ENCODE peak calls at places on chromosomes 1 and 21, in nine cellular contexts. F is DND-41; U is A549; O is heart left ventricle; E is tibial nerve; K is cardiac muscle cell; W is CD8-positive, alpha-beta memory T cell; N is A673; V is CD4-positive, alpha-beta memory T cell. C is an unnamed sample.

GRCh38 chr1:158374864-158375263 is 21.2 kb downstream of the CD1E start:
- DNase-seq in V (no peak), K (no peak), N (no peak), W (no peak), U (no peak), E (no peak), O (no peak), F (no peak), C (no peak)

GRCh38 chr1:6918286-6918907 is 133.1 kb downstream of the CAMTA1 start:
- DNase-seq in E (no peak), F (no peak), U (no peak), K (no peak), O (no peak), V (no peak), N (no peak), W (no peak), C (no peak)

GRCh38 chr1:19374926-19375325 is 62.8 kb downstream of the SLC66A1 start:
- DNase-seq in W (no peak), U (no peak), V (no peak), K (no peak), F (no peak), N (no peak), E (no peak), O (no peak), C (no peak)

GRCh38 chr1:204959374-204959773 is 83.6 kb upstream of the CNTN2 start:
- DNase-seq in U (no peak), V (no peak), K (peak), W (no peak), O (peak), N (no peak), E (no peak), F (no peak), C (no peak)

GRCh38 chr21:19120591-19120990 is 717.0 kb upstream of the TMPRSS15 start:
- DNase-seq in U (no peak), W (no peak), E (no peak), O (no peak), F (no peak), K (no peak), V (no peak), N (no peak), C (no peak)

GRCh38 chr21:31760931-31761330 is 29.0 kb upstream of the SCAF4 start:
- DNase-seq in E (no peak), N (no peak), O (no peak), V (no peak), K (no peak), W (no peak), U (no peak), F (no peak), C (no peak)

GRCh38 chr1:93620169-93620840 is 61.3 kb downstream of the BCAR3 start:
- DNase-seq in E (no peak), F (no peak), N (no peak), W (no peak), K (no peak), O (no peak), V (no peak), U (no peak), C (no peak)

GRCh38 chr1:208036177-208036808 is 125.4 kb upstream of the CD34 start:
- DNase-seq in O (no peak), W (no peak), F (no peak), N (no peak), V (no peak), E (no peak), K (peak), U (peak), C (no peak)

GRCh38 chr21:42376338-42376982 is 10.1 kb upstream of the TFF1 start:
- DNase-seq in U (no peak), E (no peak), F (no peak), O (no peak), W (peak), K (no peak), N (no peak), V (no peak), C (no peak)

GRCh38 chr1:223429313-223429731 is 36.1 kb downstream of the CCDC185 start:
- DNase-seq in N (no peak), K (no peak), U (no peak), W (no peak), O (peak), V (no peak), E (no peak), F (no peak), C (peak)

GRCh38 chr1:53576381-53576801 is 117.2 kb downstream of the DMRTB1 start:
- DNase-seq in O (no peak), V (no peak), K (no peak), E (no peak), N (no peak), F (no peak), U (no peak), W (no peak), C (no peak)

GRCh38 chr21:44752701-44753235 is 41.4 kb upstream of the TSPEAR start:
- DNase-seq in N (peak), W (peak), F (no peak), V (no peak), O (no peak), U (no peak), K (no peak), E (no peak), C (no peak)

GRCh38 chr1:53294557-53294956 is 33.3 kb downstream of the LRP8 start:
- DNase-seq in N (no peak), O (no peak), K (no peak), V (peak), W (peak), E (no peak), F (no peak), U (no peak), C (no peak)

GRCh38 chr1:45619149-45619921 is 4.5 kb downstream of the CCDC17 start:
- DNase-seq in O (no peak), U (no peak), V (no peak), K (no peak), F (no peak), W (no peak), N (no peak), E (no peak), C (no peak)

GRCh38 chr1:23908453-23909341 is 4.5 kb downstream of the CNR2 start:
- DNase-seq in K (no peak), N (no peak), V (no peak), O (peak), U (no peak), W (peak), F (peak), E (no peak), C (no peak)

GRCh38 chr1:211621471-211622198 is 42.7 kb upstream of the SLC30A1 start:
- DNase-seq in E (no peak), N (no peak), F (no peak), U (no peak), O (peak), V (no peak), K (no peak), W (no peak), C (no peak)

GRCh38 chr1:53154859-53155438 is 12.5 kb upstream of the SLC1A7 start:
- DNase-seq in U (no peak), F (no peak), V (no peak), E (no peak), N (no peak), W (no peak), O (no peak), K (no peak), C (no peak)

GRCh38 chr1:213884942-213885341 is 102.8 kb upstream of the PROX1 start:
- DNase-seq in O (no peak), E (no peak), F (no peak), K (no peak), U (no peak), W (no peak), N (no peak), V (no peak), C (no peak)

GRCh38 chr21:23887709-23888303 is 1719.5 kb downstream of the MRPL39 start:
- DNase-seq in N (no peak), E (no peak), U (no peak), V (peak), F (peak), O (no peak), W (peak), K (no peak), C (no peak)

GRCh38 chr1:44359234-44359937 is 4.3 kb upstream of the ERI3 start:
- DNase-seq in O (no peak), E (no peak), F (no peak), U (no peak), V (no peak), W (no peak), N (no peak), K (no peak), C (no peak)

GRCh38 chr21:17045214-17045835 is 467.5 kb upstream of the CXADR start:
- DNase-seq in E (no peak), O (no peak), W (no peak), U (no peak), F (no peak), V (no peak), K (peak), N (peak), C (no peak)

GRCh38 chr1:92483442-92484170 is 3.1 kb downstream of the GFI1 start:
- DNase-seq in V (peak), N (peak), U (no peak), E (no peak), K (peak), F (peak), W (peak), O (peak), C (no peak)

GRCh38 chr1:23424171-23424959 is at the start of gene TCEA3:
- DNase-seq in F (no peak), E (no peak), K (peak), W (no peak), O (peak), V (peak), U (no peak), N (peak), C (no peak)

GRCh38 chr1:84377480-84378095 is 20.7 kb upstream of the DNASE2B start:
- DNase-seq in W (no peak), O (no peak), V (no peak), F (no peak), N (no peak), K (no peak), U (no peak), E (no peak), C (no peak)

GRCh38 chr1:52569333-52570265 is 16.7 kb upstream of the TUT4 start:
- DNase-seq in K (no peak), W (no peak), V (no peak), F (no peak), N (no peak), E (no peak), U (no peak), O (no peak), C (no peak)

DNA sequence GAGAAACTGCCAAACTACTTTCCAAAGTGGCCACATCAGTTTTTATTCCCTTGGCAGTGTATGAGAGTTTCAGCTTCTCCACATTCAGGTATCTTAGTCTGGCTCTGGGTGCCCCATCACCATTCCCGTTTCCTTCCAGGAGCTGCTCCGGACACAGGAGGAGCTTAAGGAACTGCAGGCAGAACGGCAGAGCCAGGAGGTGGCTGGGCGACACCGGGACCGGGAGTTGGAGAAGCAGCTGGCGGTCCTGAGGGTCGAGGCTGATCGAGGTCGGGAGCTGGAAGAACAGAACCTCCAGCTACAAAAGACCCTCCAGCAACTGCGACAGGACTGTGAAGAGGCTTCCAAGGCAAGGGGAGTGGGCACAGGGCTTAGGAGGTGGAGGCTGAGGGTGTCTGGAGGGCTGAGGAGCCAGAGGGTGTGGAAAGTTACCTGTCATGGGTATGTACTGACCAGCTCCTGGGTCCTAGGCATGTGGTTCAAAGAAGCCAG is 10.9 kb upstream of the TUFT1 start:
- DNase-seq in E (no peak), N (no peak), F (no peak), W (no peak), K (no peak), O (no peak), U (no peak), V (no peak), C (no peak)
- H3K27ac ChIP-seq in E (no peak), N (no peak), F (no peak), W (no peak), K (no peak), O (no peak), U (no peak), V (no peak), C (no peak)

DNA sequence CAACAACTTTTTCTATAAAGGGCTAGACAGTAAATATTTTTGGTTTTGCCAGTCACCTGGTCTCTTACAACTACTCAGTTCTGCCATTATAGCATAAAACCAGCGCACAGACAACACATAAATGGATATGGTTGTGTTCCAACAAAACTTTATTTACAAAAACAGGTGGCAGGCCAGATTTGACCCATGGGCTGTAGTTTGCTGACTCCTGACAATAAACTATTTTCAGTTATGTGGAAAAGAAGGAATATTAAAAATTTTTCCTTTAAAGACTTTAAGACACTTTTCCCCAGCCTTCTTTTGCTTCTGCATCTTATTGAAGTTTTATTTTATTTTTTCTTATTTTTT is 16.0 kb downstream of the EIF2D start:
- DNase-seq in N (no peak), F (no peak), K (no peak), E (no peak), V (no peak), W (no peak), O (no peak), U (no peak), C (no peak)
- H3K4me3 ChIP-seq in N (no peak), F (no peak), K (no peak), E (no peak), V (no peak), W (no peak), O (no peak), U (no peak), C (no peak)

GRCh38 chr1:153929433-153929825 is 6.7 kb upstream of the GATAD2B start:
- DNase-seq in K (no peak), F (no peak), O (no peak), N (no peak), V (no peak), E (no peak), W (no peak), U (no peak), C (no peak)
- H3K27ac ChIP-seq in K (no peak), F (no peak), O (no peak), N (peak), V (no peak), E (peak), W (no peak), U (no peak), C (no peak)

GRCh38 chr1:228500143-228500736 is 13.1 kb downstream of the RNF187 start:
- DNase-seq in E (no peak), O (no peak), W (no peak), K (no peak), N (no peak), U (no peak), F (no peak), V (no peak), C (no peak)

GRCh38 chr1:228497206-228497605 is 10.0 kb downstream of the RNF187 start:
- DNase-seq in N (no peak), W (no peak), F (no peak), V (no peak), O (no peak), U (no peak), K (no peak), E (no peak), C (no peak)

GRCh38 chr1:228502522-228502921 is 15.3 kb downstream of the RNF187 start:
- DNase-seq in O (no peak), E (no peak), N (no peak), F (no peak), U (no peak), W (no peak), V (no peak), K (no peak), C (no peak)

GRCh38 chr1:228497817-228498216 is 10.6 kb downstream of the RNF187 start:
- DNase-seq in U (no peak), W (no peak), O (no peak), V (no peak), K (no peak), F (no peak), E (no peak), N (no peak), C (no peak)

GRCh38 chr1:228500901-228501871 is 14.0 kb downstream of the RNF187 start:
- DNase-seq in V (peak), E (peak), K (peak), O (peak), W (peak), F (peak), U (peak), N (peak), C (peak)
- H3K4me3 ChIP-seq in V (peak), E (no peak), K (no peak), O (no peak), W (peak), F (no peak), U (peak), N (no peak), C (peak)

DNA sequence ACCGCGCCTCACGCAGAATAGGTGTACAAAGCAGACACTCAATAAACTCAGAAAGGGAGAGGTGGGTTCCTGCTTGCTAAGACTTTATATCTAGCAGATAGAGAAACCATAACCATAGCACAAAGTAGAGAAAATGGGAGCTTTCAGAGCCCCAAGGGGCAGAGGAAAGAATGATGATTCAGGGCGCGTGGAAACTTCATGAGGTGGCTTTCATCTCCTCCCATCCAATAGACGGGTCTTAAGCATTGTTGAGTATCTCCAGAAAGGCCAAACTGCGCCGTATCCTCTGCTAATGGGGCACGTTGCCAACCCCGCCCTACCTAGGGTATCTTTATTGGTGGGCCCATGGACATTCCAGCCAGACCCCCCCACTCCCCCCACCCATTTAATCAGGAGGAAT is 778 bp upstream of the MIXL1 start:
- DNase-seq in U (no peak), F (no peak), W (no peak), O (no peak), N (no peak), E (no peak), K (no peak), V (no peak), C (no peak)
- H3K27ac ChIP-seq in U (no peak), F (no peak), W (no peak), O (no peak), N (no peak), E (no peak), K (no peak), V (no peak), C (no peak)

DNA sequence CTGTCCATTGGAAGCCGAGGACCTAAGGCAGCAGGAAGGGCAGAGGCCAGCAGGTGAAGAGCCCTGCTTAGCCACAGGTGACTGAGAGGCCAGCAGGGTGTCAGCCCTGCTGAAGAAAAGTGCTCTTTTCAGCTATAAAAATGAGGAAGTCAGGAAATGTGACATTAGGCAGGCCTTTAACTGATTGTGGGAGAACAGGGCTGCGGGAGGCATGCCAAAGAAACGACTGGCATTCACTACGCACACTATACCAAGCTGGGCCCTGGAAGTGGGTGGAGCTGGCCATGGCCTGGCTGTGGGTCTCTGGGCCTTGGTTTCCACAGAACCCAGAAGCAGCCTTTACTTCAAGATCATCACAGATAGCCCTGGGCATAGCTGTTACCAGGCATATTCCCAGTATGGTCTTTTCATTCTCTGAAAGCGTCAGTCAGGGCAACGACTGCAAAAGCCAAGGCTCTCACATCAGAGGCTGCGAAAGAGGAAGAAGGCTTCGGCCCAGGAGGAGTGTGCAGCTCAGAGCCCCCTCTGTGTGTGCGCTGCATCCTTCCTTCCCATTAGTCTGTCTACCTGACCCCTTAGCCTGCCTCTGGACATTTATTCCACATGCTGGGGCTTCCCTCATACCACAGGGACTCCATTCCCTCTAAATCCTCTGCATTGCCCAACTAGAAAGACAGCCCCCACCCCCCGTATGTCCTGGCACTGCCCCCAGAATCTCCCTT is 14.3 kb downstream of the SLC2A1 start:
- DNase-seq in U (no peak), W (no peak), V (no peak), O (peak), N (no peak), K (no peak), E (peak), F (no peak), C (peak)
- H3K4me3 ChIP-seq in U (no peak), W (no peak), V (no peak), O (no peak), N (no peak), K (no peak), E (no peak), F (no peak), C (peak)

DNA sequence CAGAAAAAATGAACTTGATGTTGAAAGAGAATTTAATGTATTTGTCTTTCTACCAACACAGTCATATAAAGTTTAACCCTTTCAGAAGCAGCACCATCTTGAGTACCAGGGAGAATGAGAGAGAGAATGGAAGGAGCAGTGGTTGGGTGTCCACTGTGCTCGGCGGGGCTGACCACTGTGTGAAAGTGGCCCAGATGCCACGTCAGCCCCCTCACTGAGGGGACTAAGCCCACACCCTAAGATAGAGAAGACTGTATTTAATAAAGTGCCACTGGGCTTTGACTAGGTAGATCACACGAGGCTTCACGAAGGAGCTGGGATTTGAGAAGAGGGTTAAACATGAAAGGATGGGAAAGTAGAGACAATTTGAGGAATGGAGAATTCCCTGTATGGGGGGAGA is 31.2 kb downstream of the BATF3 start:
- DNase-seq in K (no peak), E (no peak), F (no peak), V (no peak), N (no peak), U (no peak), O (no peak), W (no peak), C (no peak)
- H3K27ac ChIP-seq in K (no peak), E (peak), F (no peak), V (no peak), N (peak), U (peak), O (no peak), W (no peak), C (peak)

GRCh38 chr1:27967106-27967883 is 7.5 kb downstream of the XKR8 start:
- DNase-seq in F (no peak), O (no peak), N (no peak), K (no peak), V (no peak), E (no peak), U (no peak), W (no peak), C (no peak)

GRCh38 chr1:27967884-27968466 is 8.2 kb downstream of the XKR8 start:
- DNase-seq in W (no peak), O (no peak), V (no peak), E (no peak), F (no peak), K (no peak), N (no peak), U (no peak), C (no peak)

GRCh38 chr1:27966402-27967105 is 6.8 kb downstream of the XKR8 start:
- DNase-seq in U (no peak), E (no peak), F (no peak), W (no peak), K (no peak), O (no peak), V (no peak), N (no peak), C (no peak)

GRCh38 chr1:27970401-27970800 is 10.6 kb downstream of the XKR8 start:
- DNase-seq in W (no peak), V (no peak), N (no peak), E (no peak), K (no peak), U (no peak), O (no peak), F (no peak), C (no peak)

GRCh38 chr1:27968692-27969091 is 8.9 kb downstream of the XKR8 start:
- DNase-seq in W (no peak), O (no peak), F (no peak), U (no peak), E (no peak), N (no peak), K (no peak), V (no peak), C (no peak)
- H3K4me3 ChIP-seq in W (no peak), O (no peak), F (no peak), U (no peak), E (no peak), N (no peak), K (no peak), V (no peak), C (no peak)

GRCh38 chr1:109198745-109199144 is 15.0 kb upstream of the SARS1 start:
- DNase-seq in E (no peak), N (no peak), F (no peak), O (no peak), W (no peak), V (no peak), U (no peak), K (no peak), C (no peak)
- H3K27ac ChIP-seq in E (no peak), N (no peak), F (no peak), O (no peak), W (no peak), V (no peak), U (peak), K (no peak), C (no peak)

C was measured in thoracic aorta.